ENCODE peak calls at places on chromosomes 6 and 20, in six cellular contexts. One of them, this sample, is unnamed. For H3K4me1, the result is how much of the 10 kb centered on the place peaks cover.

GRCh38 chr6:118743744-118744143 is 92.4 kb upstream of the CEP85L start:
- DNase-seq in Panc1: no peak
- DNase-seq in suprapubic skin: no peak
- DNase-seq in aorta: no peak
- DNase-seq in pancreas: no peak
- DNase-seq in fibroblast of lung: peak
- DNase-seq in this sample: no peak

GRCh38 chr6:37492236-37493046 is 7.3 kb downstream of the CCDC167 start:
- DNase-seq in Panc1: no peak
- DNase-seq in suprapubic skin: no peak
- DNase-seq in aorta: no peak
- DNase-seq in pancreas: no peak
- DNase-seq in fibroblast of lung: no peak
- DNase-seq in this sample: no peak

GRCh38 chr20:25194333-25194972 is 1.1 kb upstream of the ENTPD6 start:
- DNase-seq in Panc1: no peak
- DNase-seq in suprapubic skin: peak
- DNase-seq in aorta: no peak
- DNase-seq in pancreas: peak
- DNase-seq in fibroblast of lung: no peak
- DNase-seq in this sample: no peak

GRCh38 chr20:41249371-41249770 is 68.2 kb downstream of the ZHX3 start:
- DNase-seq in Panc1: no peak
- DNase-seq in suprapubic skin: peak
- DNase-seq in aorta: peak
- DNase-seq in pancreas: no peak
- DNase-seq in fibroblast of lung: peak
- DNase-seq in this sample: no peak

GRCh38 chr6:96466149-96466863 is 55.3 kb upstream of the UFL1 start:
- DNase-seq in Panc1: no peak
- DNase-seq in suprapubic skin: no peak
- DNase-seq in aorta: no peak
- DNase-seq in pancreas: no peak
- DNase-seq in fibroblast of lung: peak
- DNase-seq in this sample: no peak

GRCh38 chr6:57173056-57173885 is 1.1 kb downstream of the BAG2 start:
- DNase-seq in Panc1: peak
- DNase-seq in suprapubic skin: no peak
- DNase-seq in aorta: no peak
- DNase-seq in pancreas: peak
- DNase-seq in fibroblast of lung: peak
- DNase-seq in this sample: peak

GRCh38 chr6:28537509-28538140 is 11.9 kb downstream of the GPX5 start:
- DNase-seq in Panc1: peak
- DNase-seq in suprapubic skin: no peak
- DNase-seq in aorta: no peak
- DNase-seq in pancreas: no peak
- DNase-seq in fibroblast of lung: peak
- DNase-seq in this sample: peak

GRCh38 chr20:59787186-59787890 is 146.1 kb downstream of the SYCP2 start:
- DNase-seq in Panc1: no peak
- DNase-seq in suprapubic skin: peak
- DNase-seq in aorta: no peak
- DNase-seq in pancreas: no peak
- DNase-seq in fibroblast of lung: no peak
- DNase-seq in this sample: no peak

GRCh38 chr6:20746024-20746423 is 211.8 kb downstream of the CDKAL1 start:
- DNase-seq in Panc1: no peak
- DNase-seq in suprapubic skin: no peak
- DNase-seq in aorta: no peak
- DNase-seq in pancreas: no peak
- DNase-seq in fibroblast of lung: peak
- DNase-seq in this sample: no peak

GRCh38 chr20:34562643-34563042 is 4.1 kb downstream of the MAP1LC3A start:
- DNase-seq in Panc1: no peak
- DNase-seq in suprapubic skin: no peak
- DNase-seq in aorta: no peak
- DNase-seq in pancreas: no peak
- DNase-seq in fibroblast of lung: peak
- DNase-seq in this sample: no peak

DNA sequence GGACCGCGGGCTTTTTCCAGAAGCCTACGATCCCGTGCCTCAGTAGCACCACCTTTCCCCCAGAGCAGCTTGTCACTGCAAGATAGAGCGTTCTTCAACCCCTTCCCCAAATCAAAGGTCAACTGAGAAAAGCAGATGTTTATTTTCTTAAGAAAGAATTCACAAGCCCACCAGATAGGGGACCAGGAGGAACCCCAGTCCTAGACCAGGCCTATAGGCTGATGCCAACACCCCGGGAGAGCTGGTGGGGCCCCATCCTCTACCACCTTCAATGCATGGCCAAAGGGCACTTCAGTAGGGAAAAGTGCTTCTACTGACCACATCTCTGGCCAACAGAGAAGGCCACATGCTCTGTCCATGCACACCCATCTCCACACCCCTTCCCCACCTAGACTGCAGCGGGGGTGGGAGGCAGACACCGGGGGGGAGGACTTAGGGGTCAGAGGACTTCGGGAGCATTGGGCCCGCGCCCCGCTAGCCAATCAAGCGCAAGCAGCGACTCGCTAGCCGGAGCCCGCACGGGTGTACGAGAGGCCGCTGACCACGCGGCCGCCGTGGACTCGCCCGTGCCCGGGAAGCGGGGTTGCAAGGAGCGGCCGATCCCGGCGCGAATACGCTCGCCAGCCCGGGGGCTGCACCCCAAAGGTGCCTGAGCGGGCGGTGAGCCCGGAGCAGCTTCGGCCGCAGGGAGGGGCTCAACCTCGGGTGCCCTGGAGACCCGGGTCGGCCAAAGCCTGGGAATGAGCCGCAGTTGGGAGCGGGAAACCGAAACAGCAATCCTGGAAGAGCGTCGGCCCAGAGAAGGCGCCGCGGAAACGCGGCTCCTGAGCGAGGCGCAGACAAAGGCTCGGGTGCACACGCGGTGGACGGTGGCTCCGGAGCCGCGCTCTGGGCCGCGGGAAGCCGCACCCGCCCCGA is 2.8 kb downstream of the PDE10A start:
- DNase-seq in Panc1: no peak
- DNase-seq in suprapubic skin: no peak
- DNase-seq in aorta: no peak
- DNase-seq in pancreas: no peak
- DNase-seq in fibroblast of lung: no peak
- DNase-seq in this sample: no peak
- H3K4me3 ChIP-seq in Panc1: peak
- H3K4me3 ChIP-seq in suprapubic skin: peak
- H3K4me3 ChIP-seq in aorta: peak
- H3K4me3 ChIP-seq in pancreas: peak
- H3K4me3 ChIP-seq in fibroblast of lung: no peak
- H3K4me3 ChIP-seq in this sample: no peak

GRCh38 chr20:48722002-48722731 is 105.6 kb downstream of the PREX1 start:
- DNase-seq in Panc1: no peak
- DNase-seq in suprapubic skin: no peak
- DNase-seq in aorta: peak
- DNase-seq in pancreas: peak
- DNase-seq in fibroblast of lung: peak
- DNase-seq in this sample: no peak
- H3K4me1 ChIP-seq in Panc1: under half
- H3K4me1 ChIP-seq in suprapubic skin: under half
- H3K4me1 ChIP-seq in aorta: under half
- H3K4me1 ChIP-seq in pancreas: under half
- H3K4me1 ChIP-seq in fibroblast of lung: under half
- H3K4me1 ChIP-seq in this sample: under half

GRCh38 chr20:17612287-17612974 is 42.6 kb downstream of the DSTN start:
- DNase-seq in Panc1: no peak
- DNase-seq in suprapubic skin: no peak
- DNase-seq in aorta: peak
- DNase-seq in pancreas: peak
- DNase-seq in fibroblast of lung: peak
- DNase-seq in this sample: no peak
- H3K4me3 ChIP-seq in Panc1: no peak
- H3K4me3 ChIP-seq in suprapubic skin: no peak
- H3K4me3 ChIP-seq in aorta: no peak
- H3K4me3 ChIP-seq in pancreas: no peak
- H3K4me3 ChIP-seq in fibroblast of lung: no peak
- H3K4me3 ChIP-seq in this sample: no peak

GRCh38 chr6:35273822-35274559 is 14.5 kb downstream of the ZNF76 start:
- DNase-seq in Panc1: no peak
- DNase-seq in suprapubic skin: no peak
- DNase-seq in aorta: no peak
- DNase-seq in pancreas: no peak
- DNase-seq in fibroblast of lung: no peak
- DNase-seq in this sample: no peak

GRCh38 chr6:35272005-35272404 is 12.5 kb downstream of the ZNF76 start:
- DNase-seq in Panc1: no peak
- DNase-seq in suprapubic skin: no peak
- DNase-seq in aorta: no peak
- DNase-seq in pancreas: no peak
- DNase-seq in fibroblast of lung: no peak
- DNase-seq in this sample: no peak

GRCh38 chr6:35278708-35279107 is 18.9 kb upstream of the DEF6 start:
- DNase-seq in Panc1: no peak
- DNase-seq in suprapubic skin: no peak
- DNase-seq in aorta: no peak
- DNase-seq in pancreas: no peak
- DNase-seq in fibroblast of lung: no peak
- DNase-seq in this sample: no peak

GRCh38 chr6:35275417-35275816 is 15.9 kb downstream of the ZNF76 start:
- DNase-seq in Panc1: no peak
- DNase-seq in suprapubic skin: no peak
- DNase-seq in aorta: no peak
- DNase-seq in pancreas: no peak
- DNase-seq in fibroblast of lung: no peak
- DNase-seq in this sample: no peak

GRCh38 chr6:35275861-35276260 is 16.3 kb downstream of the ZNF76 start:
- DNase-seq in Panc1: no peak
- DNase-seq in suprapubic skin: no peak
- DNase-seq in aorta: no peak
- DNase-seq in pancreas: no peak
- DNase-seq in fibroblast of lung: no peak
- DNase-seq in this sample: no peak
- H3K4me1 ChIP-seq in Panc1: under half
- H3K4me1 ChIP-seq in suprapubic skin: under half
- H3K4me1 ChIP-seq in aorta: under half
- H3K4me1 ChIP-seq in pancreas: under half
- H3K4me1 ChIP-seq in fibroblast of lung: under half
- H3K4me1 ChIP-seq in this sample: under half

GRCh38 chr6:12610862-12611261 is 105.7 kb upstream of the PHACTR1 start:
- DNase-seq in Panc1: no peak
- DNase-seq in suprapubic skin: no peak
- DNase-seq in aorta: no peak
- DNase-seq in pancreas: no peak
- DNase-seq in fibroblast of lung: no peak
- DNase-seq in this sample: no peak

GRCh38 chr6:12606616-12607015 is 110.0 kb upstream of the PHACTR1 start:
- DNase-seq in Panc1: no peak
- DNase-seq in suprapubic skin: no peak
- DNase-seq in aorta: no peak
- DNase-seq in pancreas: no peak
- DNase-seq in fibroblast of lung: no peak
- DNase-seq in this sample: no peak

GRCh38 chr6:12605888-12606345 is 110.7 kb upstream of the PHACTR1 start:
- DNase-seq in Panc1: peak
- DNase-seq in suprapubic skin: no peak
- DNase-seq in aorta: no peak
- DNase-seq in pancreas: peak
- DNase-seq in fibroblast of lung: peak
- DNase-seq in this sample: no peak

GRCh38 chr6:12608874-12609273 is 107.7 kb upstream of the PHACTR1 start:
- DNase-seq in Panc1: no peak
- DNase-seq in suprapubic skin: no peak
- DNase-seq in aorta: no peak
- DNase-seq in pancreas: no peak
- DNase-seq in fibroblast of lung: no peak
- DNase-seq in this sample: no peak

DNA sequence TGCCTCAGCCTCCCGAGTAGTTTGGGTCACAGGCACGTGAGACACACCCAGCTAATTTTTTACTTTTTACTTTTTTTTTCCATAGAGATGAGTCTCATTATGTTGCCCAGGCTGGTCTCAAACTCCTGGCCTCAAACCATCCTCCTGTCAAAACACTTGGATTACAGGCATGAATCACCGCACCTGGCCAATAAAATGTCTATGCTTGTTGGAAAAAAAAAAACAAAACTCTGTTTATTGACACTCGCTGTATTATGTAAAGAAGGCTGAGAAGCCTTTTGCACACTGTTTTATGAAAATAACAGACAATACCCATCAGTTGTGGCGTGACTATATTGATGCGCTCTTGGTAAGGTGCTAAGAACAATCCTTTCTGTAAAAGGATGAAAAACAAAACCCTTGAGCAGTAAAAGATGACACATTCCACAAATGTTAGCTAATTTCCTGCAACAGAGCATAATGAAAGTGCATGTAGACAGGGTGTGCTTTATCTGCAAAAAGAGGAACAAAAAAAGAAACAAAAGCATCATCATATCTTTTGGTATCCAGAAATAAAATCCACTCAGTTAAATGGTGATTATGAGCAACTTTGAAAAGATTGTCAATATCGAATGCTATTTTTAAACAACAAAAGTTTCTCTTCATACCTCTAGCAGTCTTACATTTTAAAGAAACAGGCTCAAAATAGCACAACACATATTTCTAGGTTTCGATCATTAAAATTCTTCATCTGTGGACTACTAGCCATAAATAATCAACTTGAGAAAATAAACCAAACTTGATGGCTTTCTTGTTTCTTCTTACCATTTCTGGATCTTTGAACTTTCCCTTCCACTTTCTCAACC is 108.3 kb upstream of the PHACTR1 start:
- DNase-seq in Panc1: no peak
- DNase-seq in suprapubic skin: no peak
- DNase-seq in aorta: no peak
- DNase-seq in pancreas: no peak
- DNase-seq in fibroblast of lung: peak
- DNase-seq in this sample: no peak
- H3K4me3 ChIP-seq in Panc1: no peak
- H3K4me3 ChIP-seq in suprapubic skin: no peak
- H3K4me3 ChIP-seq in aorta: no peak
- H3K4me3 ChIP-seq in pancreas: no peak
- H3K4me3 ChIP-seq in fibroblast of lung: no peak
- H3K4me3 ChIP-seq in this sample: no peak